ENCODE peak calls at places on chromosomes 13 and 19, in four cellular contexts. S, B, M and Z are unnamed samples.

GRCh38 chr19:45331411-45331810 is 8.7 kb upstream of the CKM start:
- DNase-seq in B (no peak), M (no peak), S (no peak), Z (no peak)

GRCh38 chr13:98440390-98441055 is 136.4 kb downstream of the STK24 start:
- DNase-seq in S (no peak), M (no peak), B (peak; percentile 55), Z (no peak)

GRCh38 chr13:49580980-49581680 is 4.2 kb downstream of the RCBTB1 start:
- DNase-seq in M (no peak), S (no peak), B (no peak), Z (no peak)

GRCh38 chr13:49310251-49310650 is 62.5 kb downstream of the CDADC1 start:
- DNase-seq in M (no peak), B (peak; percentile 52), S (no peak), Z (no peak)

GRCh38 chr19:12733369-12733896 is 1.1 kb downstream of the TRIR start:
- DNase-seq in S (peak; percentile 63), M (no peak), B (no peak), Z (peak; percentile 55)

GRCh38 chr13:48585456-48585840 is 52.6 kb upstream of the RCBTB2 start:
- DNase-seq in B (no peak), S (no peak), M (no peak), Z (no peak)

GRCh38 chr19:9936151-9937000 is at the start of gene OLFM2:
- DNase-seq in B (no peak), M (no peak), S (peak; percentile 53), Z (no peak)

GRCh38 chr13:76693086-76693485 is 193.1 kb downstream of the KCTD12 start:
- DNase-seq in M (no peak), B (no peak), S (no peak), Z (no peak)

GRCh38 chr19:436413-436950 is 24.4 kb downstream of the SHC2 start:
- DNase-seq in M (no peak), S (no peak), B (no peak), Z (no peak)

GRCh38 chr13:113112893-113113845 is 7.6 kb downstream of the F7 start:
- DNase-seq in B (peak; percentile 38), M (no peak), S (no peak), Z (no peak)

GRCh38 chr13:66657165-66657895 is 572.8 kb downstream of the PCDH9 start:
- DNase-seq in B (no peak), S (peak; percentile 6), M (peak; percentile 66), Z (peak; percentile 92)

GRCh38 chr19:12841094-12841493 is 2.8 kb downstream of the MAST1 start:
- DNase-seq in B (no peak), M (no peak), S (peak; percentile 98), Z (peak; percentile 52)

GRCh38 chr13:20136781-20137703 is 23.8 kb downstream of the GJA3 start:
- DNase-seq in B (no peak), S (peak; percentile 48), M (no peak), Z (peak; percentile 25)
- H3K27ac ChIP-seq in B (no peak overlapping the region), S (no peak overlapping the region), M (no peak overlapping the region), Z (peak overlapping the region; percentile 94)

DNA sequence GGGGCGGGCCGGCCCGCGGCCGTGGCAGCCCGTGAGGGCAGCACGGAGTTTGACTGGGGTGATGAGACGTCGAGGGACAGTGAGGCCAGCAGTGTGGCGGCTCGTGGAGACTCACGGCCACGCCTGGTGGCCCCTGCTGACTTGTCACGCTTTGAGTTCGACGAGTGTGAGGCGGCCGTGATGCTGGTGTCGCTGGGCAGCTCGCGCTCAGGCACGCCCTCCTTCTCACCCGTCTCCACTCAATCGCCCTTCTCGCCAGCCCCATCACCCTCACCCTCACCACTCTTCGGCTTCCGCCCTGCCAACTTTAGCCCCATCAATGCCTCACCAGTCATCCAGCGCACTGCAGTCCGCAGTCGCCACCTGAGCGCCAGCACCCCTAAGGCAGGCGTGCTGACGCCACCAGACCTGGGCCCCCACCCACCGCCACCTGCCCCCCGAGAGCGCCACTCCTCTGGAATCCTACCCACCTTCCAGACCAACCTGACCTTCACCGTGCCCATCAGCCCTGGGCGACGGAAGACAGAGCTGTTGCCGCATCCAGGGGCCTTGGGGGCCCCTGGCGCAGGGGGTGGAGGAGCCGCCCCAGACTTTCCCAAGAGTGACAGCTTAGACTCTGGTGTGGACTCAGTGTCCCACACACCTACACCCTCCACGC is 4.5 kb downstream of the CIC start:
- DNase-seq in M (no peak), B (peak; percentile 59), S (no peak), Z (no peak)
- H3K4me1 ChIP-seq in M (peaks cover 62% of the 10 kb centered on the region), B (peaks cover 23% of the 10 kb centered on the region), S (peaks cover 2% of the 10 kb centered on the region), Z (peaks cover 19% of the 10 kb centered on the region)

GRCh38 chr19:49533551-49534488 is 6.0 kb downstream of the RCN3 start:
- DNase-seq in S (peak; percentile 75), B (peak; percentile 84), M (peak; percentile 87), Z (peak; percentile 74)
- H3K27ac ChIP-seq in S (no peak overlapping the region), B (peak overlapping the region; percentile 17), M (no peak overlapping the region), Z (no peak overlapping the region)

GRCh38 chr13:59742467-59742866 is 421.3 kb downstream of the DIAPH3 start:
- DNase-seq in M (no peak), B (no peak), S (no peak), Z (no peak)
- H3K4me1 ChIP-seq in M (no peaks in the 10 kb centered on the region), B (no peaks in the 10 kb centered on the region), S (no peaks in the 10 kb centered on the region), Z (no peaks in the 10 kb centered on the region)

GRCh38 chr19:34577531-34578101 is 96.1 kb downstream of the WTIP start:
- DNase-seq in M (no peak), S (peak; percentile 5), B (no peak), Z (no peak)

GRCh38 chr19:34579281-34580054 is 97.5 kb downstream of the SCGB2B2 start:
- DNase-seq in M (no peak), B (no peak), S (no peak), Z (no peak)

GRCh38 chr19:34578751-34579150 is 97.2 kb downstream of the WTIP start:
- DNase-seq in M (no peak), B (no peak), S (no peak), Z (no peak)

GRCh38 chr19:34577056-34577455 is 95.5 kb downstream of the WTIP start:
- DNase-seq in B (no peak), S (no peak), M (no peak), Z (no peak)

DNA sequence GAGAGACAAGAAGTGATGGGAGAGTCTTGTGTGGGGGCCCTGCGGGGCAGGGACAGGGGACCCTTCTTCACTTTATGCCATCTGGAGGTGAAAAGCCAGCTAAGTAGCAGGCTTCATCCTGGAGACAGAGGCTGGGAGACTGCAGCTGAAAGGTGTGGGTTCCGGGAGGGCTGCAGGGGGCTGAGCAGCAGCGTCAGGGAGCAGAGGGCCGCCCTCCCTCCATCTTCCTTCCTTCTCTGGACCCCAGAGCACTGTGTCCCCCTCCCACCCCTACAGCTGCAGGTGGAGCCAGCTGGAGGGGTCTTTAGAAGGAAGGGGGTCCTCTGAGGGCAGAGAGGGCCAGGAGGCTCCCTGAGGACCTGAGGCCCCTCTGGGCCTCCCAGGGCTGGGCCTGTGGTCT is 96.6 kb downstream of the WTIP start:
- DNase-seq in M (no peak), S (no peak), B (no peak), Z (no peak)
- H3K27ac ChIP-seq in M (no peak overlapping the region), S (no peak overlapping the region), B (no peak overlapping the region), Z (no peak overlapping the region)

GRCh38 chr19:19009951-19010350 is 23.4 kb downstream of the SUGP2 start:
- DNase-seq in S (no peak), M (no peak), B (no peak), Z (no peak)
- H3K4me1 ChIP-seq in S (no peaks in the 10 kb centered on the region), M (peaks cover 5% of the 10 kb centered on the region), B (no peaks in the 10 kb centered on the region), Z (no peaks in the 10 kb centered on the region)

DNA sequence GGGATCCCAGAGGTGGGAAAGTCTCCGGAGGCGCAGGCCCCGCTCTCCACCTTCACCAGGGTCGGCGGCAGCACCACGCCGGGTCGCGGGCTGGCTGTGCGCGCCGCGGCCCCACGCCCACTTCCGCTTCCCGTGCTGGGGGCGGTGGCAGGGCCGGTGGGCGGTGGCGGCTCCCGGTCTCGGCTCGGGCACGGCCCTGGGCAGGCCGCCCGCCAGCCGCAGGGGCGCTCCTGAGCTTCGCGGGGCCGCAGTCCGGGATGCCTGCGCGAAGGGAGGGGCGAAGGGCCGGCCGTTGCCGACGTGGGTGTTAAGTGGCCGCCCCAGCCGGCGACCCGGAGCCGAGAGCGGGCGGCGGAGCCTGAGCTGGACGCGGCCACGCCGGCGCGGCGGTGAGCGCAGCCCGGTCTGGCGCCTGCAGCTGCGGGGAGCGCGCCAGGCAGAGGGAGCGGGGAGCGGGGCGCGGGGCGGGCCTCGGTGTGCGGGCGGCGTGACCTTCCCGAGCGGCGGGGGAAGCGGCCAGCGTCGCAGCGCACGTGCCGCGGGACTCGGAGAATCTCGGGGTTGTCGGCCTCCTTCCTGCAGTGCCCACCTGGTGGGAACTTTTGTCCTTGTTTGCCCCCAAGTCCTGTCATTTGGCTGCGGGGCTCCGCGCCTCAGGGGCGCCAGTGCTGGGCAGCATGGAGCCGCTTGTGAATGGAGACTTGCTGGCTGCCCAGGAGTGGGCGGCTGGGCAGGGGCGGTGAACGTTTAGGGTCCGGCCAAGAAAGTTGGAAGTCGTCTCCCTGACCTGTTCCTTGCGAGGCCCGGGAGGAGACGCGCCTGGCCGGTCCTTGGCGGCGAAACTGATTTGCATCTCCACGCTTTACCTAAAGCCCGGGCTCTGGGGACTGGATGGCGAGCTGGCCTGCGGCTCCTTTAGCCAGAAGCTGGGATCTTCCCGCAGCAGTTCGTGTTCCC is at the start of gene SLC25A15:
- DNase-seq in M (peak; percentile 90), S (peak; percentile 82), B (peak; percentile 89), Z (peak; percentile 91)
- H3K27ac ChIP-seq in M (peak within 1 kb of the TSS; percentile 65), S (peak within 1 kb of the TSS; percentile 86), B (peak within 1 kb of the TSS; percentile 71), Z (peak within 1 kb of the TSS; percentile 85)

GRCh38 chr19:6270822-6271221 is 9.0 kb downstream of the MLLT1 start:
- DNase-seq in M (no peak), B (no peak), S (no peak), Z (no peak)
- H3K4me1 ChIP-seq in M (peaks cover 55% of the 10 kb centered on the region), B (peaks cover 17% of the 10 kb centered on the region), S (peaks cover 12% of the 10 kb centered on the region), Z (peaks cover 79% of the 10 kb centered on the region)